ENCODE peak calls at places on chromosomes 7 and 10, in ten cellular contexts. R, N, Y, S, P, L, B, H, J and V are unnamed samples.

GRCh38 chr10:88528196-88528595 is 54.9 kb downstream of the RNLS start:
- DNase-seq in R (no peak), N (peak), Y (no peak), S (no peak), P (no peak), L (no peak), B (no peak), H (no peak), J (no peak), V (no peak)

GRCh38 chr10:77158666-77159065 is 478.9 kb downstream of the KCNMA1 start:
- DNase-seq in R (no peak), N (no peak), Y (no peak), S (no peak), P (no peak), L (no peak), B (no peak), H (no peak), J (no peak), V (no peak)

GRCh38 chr7:134645935-134646334 is 718 bp upstream of the BPGM start:
- DNase-seq in R (no peak), N (peak), Y (peak), S (no peak), P (no peak), L (no peak), B (peak), H (peak), J (no peak), V (no peak)

GRCh38 chr10:59606551-59606961 is 103.1 kb downstream of the SLC16A9 start:
- DNase-seq in R (no peak), N (peak), Y (no peak), S (no peak), P (no peak), L (no peak), B (peak), H (peak), J (no peak), V (no peak)

GRCh38 chr7:574661-575395 is 55.2 kb upstream of the PDGFA start:
- DNase-seq in R (no peak), N (peak), Y (no peak), S (no peak), P (no peak), L (no peak), B (no peak), H (no peak), J (no peak), V (no peak)

GRCh38 chr7:155007947-155008346 is 5.0 kb upstream of the PAXIP1 start:
- DNase-seq in R (peak), N (peak), Y (peak), S (no peak), P (no peak), L (peak), B (no peak), H (no peak), J (no peak), V (no peak)

GRCh38 chr10:110209926-110210662 is 2.7 kb downstream of the MXI1 start:
- DNase-seq in R (peak), N (peak), Y (peak), S (peak), P (no peak), L (peak), B (peak), H (no peak), J (peak), V (no peak)

GRCh38 chr7:83439021-83439420 is 209.9 kb downstream of the SEMA3E start:
- DNase-seq in R (no peak), N (no peak), Y (no peak), S (no peak), P (no peak), L (no peak), B (peak), H (no peak), J (no peak), V (no peak)

GRCh38 chr7:82257118-82257695 is 186.4 kb downstream of the CACNA2D1 start:
- DNase-seq in R (no peak), N (no peak), Y (no peak), S (no peak), P (no peak), L (no peak), B (no peak), H (no peak), J (no peak), V (no peak)

GRCh38 chr10:89296227-89296648 is 5.6 kb upstream of the IFIT2 start:
- DNase-seq in R (no peak), N (peak), Y (peak), S (no peak), P (no peak), L (no peak), B (no peak), H (no peak), J (peak), V (no peak)

GRCh38 chr7:86826948-86827347 is 183.2 kb downstream of the GRM3 start:
- DNase-seq in R (no peak), N (no peak), Y (no peak), S (no peak), P (no peak), L (no peak), B (no peak), H (no peak), J (no peak), V (no peak)

GRCh38 chr7:135414850-135415439 is 95.0 kb downstream of the CNOT4 start:
- DNase-seq in R (peak), N (peak), Y (peak), S (no peak), P (no peak), L (peak), B (peak), H (peak), J (no peak), V (no peak)

GRCh38 chr7:36021917-36022550 is 131.0 kb upstream of the EEPD1 start:
- DNase-seq in R (no peak), N (no peak), Y (no peak), S (no peak), P (no peak), L (no peak), B (no peak), H (no peak), J (no peak), V (no peak)

GRCh38 chr7:87797798-87798403 is 78.3 kb downstream of the SLC25A40 start:
- DNase-seq in R (peak), N (peak), Y (peak), S (no peak), P (no peak), L (no peak), B (peak), H (peak), J (no peak), V (no peak)

GRCh38 chr10:124748953-124749645 is 4.9 kb upstream of the FAM53B start:
- DNase-seq in R (no peak), N (no peak), Y (no peak), S (no peak), P (no peak), L (no peak), B (no peak), H (no peak), J (no peak), V (no peak)

GRCh38 chr7:18508441-18509427 is 13.2 kb downstream of the HDAC9 start:
- DNase-seq in R (peak), N (peak), Y (peak), S (no peak), P (no peak), L (no peak), B (peak), H (peak), J (no peak), V (no peak)

GRCh38 chr7:8442814-8443304 is 9.4 kb downstream of the NXPH1 start:
- DNase-seq in R (no peak), N (peak), Y (peak), S (no peak), P (no peak), L (peak), B (peak), H (peak), J (peak), V (peak)

GRCh38 chr7:21278944-21279343 is 148.9 kb upstream of the SP4 start:
- DNase-seq in R (no peak), N (no peak), Y (no peak), S (no peak), P (no peak), L (no peak), B (no peak), H (no peak), J (no peak), V (no peak)

GRCh38 chr10:86964061-86964846 is 4.0 kb upstream of the ADIRF start:
- DNase-seq in R (no peak), N (no peak), Y (no peak), S (no peak), P (peak), L (peak), B (no peak), H (no peak), J (no peak), V (peak)

GRCh38 chr7:41788556-41788955 is 85.7 kb upstream of the INHBA start:
- DNase-seq in R (no peak), N (no peak), Y (no peak), S (no peak), P (no peak), L (no peak), B (no peak), H (no peak), J (no peak), V (no peak)

GRCh38 chr10:129161184-129161583 is 305.9 kb upstream of the MGMT start:
- DNase-seq in R (no peak), N (peak), Y (peak), S (no peak), P (no peak), L (peak), B (peak), H (peak), J (no peak), V (no peak)

GRCh38 chr7:68224041-68224534 is 1227.5 kb downstream of the TYW1 start:
- DNase-seq in R (no peak), N (no peak), Y (no peak), S (no peak), P (no peak), L (no peak), B (no peak), H (no peak), J (no peak), V (no peak)

GRCh38 chr7:147497246-147497645 is 1093.3 kb upstream of the C7orf33 start:
- DNase-seq in R (no peak), N (no peak), Y (no peak), S (no peak), P (no peak), L (no peak), B (no peak), H (no peak), J (no peak), V (no peak)

GRCh38 chr10:13961853-13962252 is 368.9 kb downstream of the FRMD4A start:
- DNase-seq in R (no peak), N (no peak), Y (no peak), S (no peak), P (no peak), L (no peak), B (no peak), H (no peak), J (no peak), V (no peak)

GRCh38 chr7:138713191-138713590 is 12.0 kb upstream of the SVOPL start:
- DNase-seq in R (no peak), N (no peak), Y (peak), S (no peak), P (no peak), L (no peak), B (no peak), H (no peak), J (no peak), V (no peak)

GRCh38 chr7:41867639-41868038 is 164.7 kb upstream of the INHBA start:
- DNase-seq in R (no peak), N (peak), Y (no peak), S (no peak), P (no peak), L (no peak), B (no peak), H (no peak), J (no peak), V (no peak)

GRCh38 chr7:130157700-130158099 is 47.5 kb downstream of the TMEM209 start:
- DNase-seq in R (no peak), N (no peak), Y (no peak), S (no peak), P (no peak), L (no peak), B (no peak), H (no peak), J (no peak), V (peak)

GRCh38 chr7:69701241-69701741 is 103.0 kb downstream of the AUTS2 start:
- DNase-seq in R (no peak), N (no peak), Y (no peak), S (no peak), P (no peak), L (no peak), B (no peak), H (no peak), J (no peak), V (no peak)

GRCh38 chr7:92432299-92432946 is 14.9 kb upstream of the GATAD1 start:
- DNase-seq in R (no peak), N (no peak), Y (no peak), S (no peak), P (no peak), L (no peak), B (no peak), H (no peak), J (no peak), V (no peak)

GRCh38 chr7:76512941-76513816 is 2.8 kb downstream of the UPK3B start:
- DNase-seq in R (peak), N (no peak), Y (no peak), S (no peak), P (no peak), L (peak), B (no peak), H (no peak), J (no peak), V (peak)

GRCh38 chr10:72328045-72328828 is 26.5 kb downstream of the DNAJB12 start:
- DNase-seq in R (peak), N (peak), Y (peak), S (peak), P (peak), L (peak), B (peak), H (peak), J (no peak), V (no peak)

GRCh38 chr10:30990971-30991646 is 40.6 kb downstream of the ZNF438 start:
- DNase-seq in R (no peak), N (no peak), Y (no peak), S (no peak), P (no peak), L (no peak), B (no peak), H (no peak), J (no peak), V (no peak)

GRCh38 chr10:50216894-50217293 is 34.4 kb downstream of the ASAH2 start:
- DNase-seq in R (no peak), N (no peak), Y (no peak), S (no peak), P (no peak), L (no peak), B (peak), H (peak), J (no peak), V (no peak)

GRCh38 chr10:46547331-46547880 is 9.1 kb downstream of the GPRIN2 start:
- DNase-seq in R (no peak), N (no peak), Y (no peak), S (no peak), P (no peak), L (no peak), B (no peak), H (no peak), J (peak), V (peak)

GRCh38 chr7:40701836-40702551 is 567.2 kb downstream of the SUGCT start:
- DNase-seq in R (no peak), N (no peak), Y (no peak), S (no peak), P (no peak), L (no peak), B (no peak), H (no peak), J (no peak), V (no peak)

GRCh38 chr7:40698921-40699260 is 564.1 kb downstream of the SUGCT start:
- DNase-seq in R (no peak), N (no peak), Y (no peak), S (no peak), P (no peak), L (no peak), B (no peak), H (no peak), J (no peak), V (no peak)

GRCh38 chr7:40698214-40698920 is 563.6 kb downstream of the SUGCT start:
- DNase-seq in R (no peak), N (no peak), Y (no peak), S (no peak), P (no peak), L (no peak), B (no peak), H (no peak), J (no peak), V (no peak)

GRCh38 chr7:40697653-40698052 is 562.8 kb downstream of the SUGCT start:
- DNase-seq in R (no peak), N (no peak), Y (no peak), S (no peak), P (no peak), L (no peak), B (no peak), H (no peak), J (no peak), V (no peak)

GRCh38 chr7:40700653-40701475 is 566.1 kb downstream of the SUGCT start:
- DNase-seq in R (no peak), N (peak), Y (peak), S (no peak), P (no peak), L (no peak), B (peak), H (no peak), J (no peak), V (no peak)
- TF ChIP-seq CTCF in R (no peak), N (no peak), Y (no peak), S (no peak), P (no peak), L (no peak), B (peak), H (peak), J (no peak), V (no peak)

GRCh38 chr10:44424298-44424697 is 39.4 kb upstream of the CXCL12 start:
- DNase-seq in R (no peak), N (no peak), Y (no peak), S (no peak), P (no peak), L (no peak), B (no peak), H (no peak), J (no peak), V (no peak)

GRCh38 chr10:44419790-44420549 is 35.1 kb upstream of the CXCL12 start:
- DNase-seq in R (no peak), N (no peak), Y (no peak), S (no peak), P (peak), L (no peak), B (no peak), H (no peak), J (no peak), V (no peak)

GRCh38 chr10:44422631-44423030 is 37.7 kb upstream of the CXCL12 start:
- DNase-seq in R (no peak), N (no peak), Y (no peak), S (no peak), P (peak), L (no peak), B (no peak), H (no peak), J (no peak), V (peak)

GRCh38 chr10:44424953-44425352 is 40.1 kb upstream of the CXCL12 start:
- DNase-seq in R (no peak), N (no peak), Y (no peak), S (no peak), P (no peak), L (no peak), B (no peak), H (peak), J (no peak), V (peak)

DNA sequence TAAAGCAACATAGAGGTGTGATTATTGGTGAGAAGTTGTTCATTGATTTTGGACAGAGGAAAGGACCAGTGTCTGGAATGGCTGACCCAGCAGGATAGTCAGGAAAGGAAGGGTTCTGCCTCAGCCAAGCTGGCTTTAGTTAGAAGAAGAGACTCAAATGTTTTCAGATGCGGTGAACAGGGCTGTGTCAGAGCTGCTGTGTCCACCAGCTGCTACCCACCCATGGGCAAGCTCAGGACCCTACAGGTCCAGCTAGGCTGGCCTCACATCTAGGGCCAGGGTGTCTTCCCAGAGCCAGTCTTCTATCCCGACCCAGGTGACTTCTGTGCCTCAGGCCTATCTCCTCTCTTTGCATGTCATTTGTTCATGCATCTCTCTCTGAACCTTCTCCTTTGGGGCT is 37.3 kb upstream of the CXCL12 start:
- DNase-seq in R (no peak), N (no peak), Y (no peak), S (no peak), P (no peak), L (no peak), B (no peak), H (no peak), J (no peak), V (no peak)
- TF ChIP-seq CTCF in R (no peak), N (no peak), Y (no peak), S (no peak), P (no peak), L (no peak), B (no peak), H (no peak), J (no peak), V (no peak)

GRCh38 chr10:97292862-97293198 is 393 bp upstream of the ARHGAP19 start:
- DNase-seq in R (no peak), N (no peak), Y (no peak), S (no peak), P (no peak), L (no peak), B (no peak), H (no peak), J (no peak), V (no peak)

GRCh38 chr10:97298223-97298571 is 5.8 kb upstream of the ARHGAP19 start:
- DNase-seq in R (no peak), N (no peak), Y (no peak), S (no peak), P (no peak), L (no peak), B (no peak), H (no peak), J (no peak), V (no peak)

GRCh38 chr10:97297556-97298222 is 5.3 kb upstream of the ARHGAP19 start:
- DNase-seq in R (no peak), N (peak), Y (no peak), S (no peak), P (no peak), L (no peak), B (no peak), H (peak), J (no peak), V (no peak)

GRCh38 chr10:97291357-97292096 is 910 bp downstream of the ARHGAP19 start:
- DNase-seq in R (no peak), N (no peak), Y (no peak), S (no peak), P (no peak), L (no peak), B (no peak), H (no peak), J (no peak), V (no peak)

DNA sequence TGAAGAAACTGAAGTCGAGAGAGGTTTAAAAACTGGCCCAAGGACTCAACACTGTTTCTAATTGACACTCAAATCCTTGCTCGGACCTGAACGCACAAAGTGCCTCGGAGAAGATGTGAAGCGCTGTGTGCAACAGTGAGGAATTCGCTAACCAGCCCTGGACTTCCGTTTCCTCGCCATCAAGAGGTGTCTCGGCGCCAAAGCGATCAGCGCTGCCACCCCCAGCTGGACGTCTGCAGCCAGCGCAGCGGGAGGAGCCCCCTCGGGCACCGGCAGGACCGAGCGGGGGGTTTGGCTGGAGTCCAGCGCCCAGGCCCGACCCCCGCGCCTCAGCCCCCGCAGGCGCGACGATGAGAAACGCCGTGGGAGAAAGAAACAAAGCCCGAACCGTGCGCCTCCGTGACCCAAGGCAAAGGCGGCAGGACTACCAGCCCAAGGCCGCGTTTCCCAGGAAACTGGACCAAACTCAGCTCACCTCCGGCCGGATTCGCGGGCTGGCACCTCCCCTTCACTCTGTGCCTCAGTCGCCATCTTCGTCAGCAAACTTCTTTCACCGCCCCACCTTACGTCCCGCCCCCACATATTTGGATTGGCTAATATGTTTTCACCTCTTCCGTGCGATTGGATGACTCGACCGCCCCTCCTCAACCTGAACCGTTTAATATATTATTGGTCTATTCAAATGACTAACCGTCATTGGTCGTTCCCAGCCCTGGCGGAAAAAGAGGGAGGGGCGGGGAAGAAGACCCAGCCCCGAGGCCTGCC is at the start of gene ARHGAP19:
- DNase-seq in R (peak), N (peak), Y (peak), S (peak), P (peak), L (peak), B (peak), H (peak), J (peak), V (peak)
- TF ChIP-seq CTCF in R (peak), N (peak), Y (no peak), S (peak), P (no peak), L (no peak), B (no peak), H (peak), J (peak), V (peak)

GRCh38 chr10:85548038-85548437 is 818.6 kb downstream of the GRID1 start:
- DNase-seq in R (peak), N (peak), Y (peak), S (no peak), P (no peak), L (no peak), B (peak), H (peak), J (no peak), V (no peak)
- TF ChIP-seq CTCF in R (peak), N (peak), Y (peak), S (peak), P (peak), L (no peak), B (peak), H (peak), J (peak), V (peak)